ENCODE peak calls at places on chromosome 15, in four cellular contexts. One of them, this sample, is unnamed.
A peak's percentile ranks its signal among the peaks of the same experiment; 100 is the strongest.

GRCh38 chr15:85533949-85534543 is 153.6 kb downstream of the AKAP13 start:
- DNase-seq in GM12878: no peak
- DNase-seq in K562: no peak
- DNase-seq in H1: no peak
- DNase-seq in this sample: no peak

GRCh38 chr15:51094606-51095569 is at the start of gene TNFAIP8L3:
- DNase-seq in H1: peak; percentile 57
- DNase-seq in GM12878: no peak
- DNase-seq in K562: no peak
- DNase-seq in this sample: peak; percentile 7

GRCh38 chr15:62709261-62709660 is 333.3 kb upstream of the TPM1 start:
- DNase-seq in H1: no peak
- DNase-seq in K562: no peak
- DNase-seq in GM12878: no peak
- DNase-seq in this sample: no peak

GRCh38 chr15:52163321-52164190 is 27.6 kb downstream of the GNB5 start:
- DNase-seq in GM12878: no peak
- DNase-seq in K562: peak; percentile 52
- DNase-seq in H1: peak; percentile 79
- DNase-seq in this sample: no peak

GRCh38 chr15:48433226-48433886 is 102.1 kb downstream of the DUT start:
- DNase-seq in GM12878: peak; percentile 32
- DNase-seq in H1: no peak
- DNase-seq in K562: no peak
- DNase-seq in this sample: no peak

GRCh38 chr15:85910796-85911195 is 116.1 kb upstream of the KLHL25 start:
- DNase-seq in K562: no peak
- DNase-seq in H1: no peak
- DNase-seq in GM12878: no peak
- DNase-seq in this sample: no peak

GRCh38 chr15:49645937-49646336 is 25.1 kb downstream of the DTWD1 start:
- DNase-seq in H1: no peak
- DNase-seq in K562: peak; percentile 4
- DNase-seq in GM12878: no peak
- DNase-seq in this sample: peak; percentile 9

GRCh38 chr15:90818251-90819210 is 49.9 kb upstream of the FURIN start:
- DNase-seq in H1: peak; percentile 53
- DNase-seq in K562: peak; percentile 42
- DNase-seq in GM12878: no peak
- DNase-seq in this sample: peak; percentile 22

GRCh38 chr15:75594276-75594675 is 15.2 kb upstream of the PTPN9 start:
- DNase-seq in GM12878: no peak
- DNase-seq in H1: no peak
- DNase-seq in K562: no peak
- DNase-seq in this sample: no peak

DNA sequence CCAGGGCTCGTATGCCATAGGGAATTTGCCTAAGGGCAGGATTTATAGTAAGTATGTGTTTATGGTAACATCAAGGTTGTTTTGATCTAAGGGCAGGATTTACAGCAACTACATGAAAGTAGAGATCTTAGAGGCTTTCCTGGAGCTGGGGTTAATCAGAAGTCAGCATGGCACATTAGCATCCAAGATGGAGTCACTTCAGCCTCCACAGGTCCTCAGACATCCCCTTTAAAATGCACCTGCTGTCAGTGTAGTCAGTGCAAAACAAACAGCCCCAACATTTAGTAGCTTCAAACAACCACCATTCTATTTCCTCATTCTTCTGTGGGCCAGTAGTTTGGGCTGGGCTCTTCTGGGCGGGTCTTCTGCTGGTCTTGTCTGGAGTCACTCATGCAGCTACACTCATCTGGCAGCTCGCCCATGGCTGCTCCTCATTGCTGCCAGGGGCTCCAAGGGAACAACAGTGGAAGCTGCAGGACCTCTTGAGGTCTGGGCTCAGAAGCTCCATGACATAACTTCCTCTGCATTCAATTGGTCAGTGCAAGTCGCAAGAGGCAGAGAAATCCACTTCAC is 99.9 kb downstream of the TLE3 start:
- DNase-seq in H1: no peak
- DNase-seq in GM12878: no peak
- DNase-seq in K562: no peak
- DNase-seq in this sample: no peak
- TF ChIP-seq BRCA1 in H1: no peak
- TF ChIP-seq BRCA1 in GM12878: no peak
- TF ChIP-seq BRCA1 in K562: no peak
- TF ChIP-seq BRCA1 in this sample: no peak

GRCh38 chr15:56988219-56988618 is 69.8 kb downstream of the TCF12 start:
- DNase-seq in K562: no peak
- DNase-seq in GM12878: no peak
- DNase-seq in H1: no peak
- DNase-seq in this sample: no peak

GRCh38 chr15:56987286-56987685 is 68.8 kb downstream of the TCF12 start:
- DNase-seq in H1: no peak
- DNase-seq in K562: no peak
- DNase-seq in GM12878: no peak
- DNase-seq in this sample: no peak

GRCh38 chr15:56985871-56986270 is 67.4 kb downstream of the TCF12 start:
- DNase-seq in K562: no peak
- DNase-seq in H1: no peak
- DNase-seq in GM12878: no peak
- DNase-seq in this sample: no peak

GRCh38 chr15:56982987-56983386 is 64.5 kb downstream of the TCF12 start:
- DNase-seq in GM12878: no peak
- DNase-seq in K562: no peak
- DNase-seq in H1: no peak
- DNase-seq in this sample: no peak

GRCh38 chr15:56984681-56985515 is 66.5 kb downstream of the TCF12 start:
- DNase-seq in K562: no peak
- DNase-seq in GM12878: no peak
- DNase-seq in H1: no peak
- DNase-seq in this sample: no peak
- TF ChIP-seq BRCA1 in K562: no peak
- TF ChIP-seq BRCA1 in GM12878: no peak
- TF ChIP-seq BRCA1 in H1: no peak
- TF ChIP-seq BRCA1 in this sample: no peak

GRCh38 chr15:68045289-68046265 is 8.5 kb upstream of the PIAS1 start:
- DNase-seq in H1: no peak
- DNase-seq in K562: no peak
- DNase-seq in GM12878: no peak
- DNase-seq in this sample: peak; percentile 48

GRCh38 chr15:68051109-68051508 is 3.0 kb upstream of the PIAS1 start:
- DNase-seq in GM12878: no peak
- DNase-seq in H1: no peak
- DNase-seq in K562: peak; percentile 42
- DNase-seq in this sample: no peak

GRCh38 chr15:68052431-68052830 is 1.7 kb upstream of the PIAS1 start:
- DNase-seq in H1: no peak
- DNase-seq in GM12878: no peak
- DNase-seq in K562: no peak
- DNase-seq in this sample: no peak

GRCh38 chr15:68051907-68052306 is 2.2 kb upstream of the PIAS1 start:
- DNase-seq in K562: no peak
- DNase-seq in GM12878: no peak
- DNase-seq in H1: no peak
- DNase-seq in this sample: no peak

GRCh38 chr15:68047826-68048225 is 6.3 kb upstream of the PIAS1 start:
- DNase-seq in K562: no peak
- DNase-seq in H1: no peak
- DNase-seq in GM12878: no peak
- DNase-seq in this sample: no peak
- TF ChIP-seq BRCA1 in K562: no peak
- TF ChIP-seq BRCA1 in H1: no peak
- TF ChIP-seq BRCA1 in GM12878: no peak
- TF ChIP-seq BRCA1 in this sample: no peak

GRCh38 chr15:77544162-77544561 is 88.5 kb downstream of the LINGO1 start:
- DNase-seq in K562: no peak
- DNase-seq in GM12878: no peak
- DNase-seq in H1: no peak
- DNase-seq in this sample: no peak

GRCh38 chr15:77542491-77543001 is 90.2 kb downstream of the LINGO1 start:
- DNase-seq in H1: no peak
- DNase-seq in GM12878: no peak
- DNase-seq in K562: no peak
- DNase-seq in this sample: no peak

GRCh38 chr15:77543159-77543882 is 89.4 kb downstream of the LINGO1 start:
- DNase-seq in GM12878: peak; percentile 32
- DNase-seq in H1: peak; percentile 93
- DNase-seq in K562: peak; percentile 89
- DNase-seq in this sample: peak; percentile 73

GRCh38 chr15:77540346-77541060 is 92.2 kb downstream of the LINGO1 start:
- DNase-seq in GM12878: no peak
- DNase-seq in K562: no peak
- DNase-seq in H1: no peak
- DNase-seq in this sample: no peak

GRCh38 chr15:77541421-77542181 is 91.1 kb downstream of the LINGO1 start:
- DNase-seq in H1: no peak
- DNase-seq in K562: no peak
- DNase-seq in GM12878: no peak
- DNase-seq in this sample: no peak
- TF ChIP-seq BRCA1 in H1: no peak
- TF ChIP-seq BRCA1 in K562: no peak
- TF ChIP-seq BRCA1 in GM12878: no peak
- TF ChIP-seq BRCA1 in this sample: no peak

DNA sequence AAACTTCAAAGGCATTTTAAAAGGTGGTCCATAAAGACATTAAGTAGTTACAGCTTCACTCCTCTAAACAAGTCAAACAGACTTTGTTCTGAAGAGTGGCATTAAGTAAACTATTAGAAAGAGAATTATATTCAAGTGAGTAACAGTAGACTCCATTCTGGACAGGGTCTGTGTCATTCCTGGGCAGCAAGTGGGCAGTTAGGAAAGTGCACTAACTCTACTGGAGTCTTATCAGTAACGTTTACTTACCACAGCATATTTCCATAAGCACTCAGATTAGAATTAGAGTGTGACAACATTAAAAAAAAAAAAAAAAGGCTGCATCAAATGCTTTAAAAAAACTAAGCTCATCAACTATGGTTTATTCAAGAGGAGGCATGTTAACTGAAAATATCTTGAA is 10.6 kb downstream of the UBR1 start:
- DNase-seq in GM12878: no peak
- DNase-seq in H1: no peak
- DNase-seq in K562: peak; percentile 32
- DNase-seq in this sample: no peak
- TF ChIP-seq BRCA1 in GM12878: no peak
- TF ChIP-seq BRCA1 in H1: no peak
- TF ChIP-seq BRCA1 in K562: no peak
- TF ChIP-seq BRCA1 in this sample: no peak

GRCh38 chr15:82945326-82945725 is 7.2 kb downstream of the HOMER2 start:
- DNase-seq in GM12878: no peak
- DNase-seq in H1: no peak
- DNase-seq in K562: no peak
- DNase-seq in this sample: no peak

GRCh38 chr15:82944038-82944437 is 8.5 kb downstream of the HOMER2 start:
- DNase-seq in K562: no peak
- DNase-seq in GM12878: no peak
- DNase-seq in H1: no peak
- DNase-seq in this sample: no peak

GRCh38 chr15:82943176-82943575 is 9.3 kb downstream of the HOMER2 start:
- DNase-seq in H1: no peak
- DNase-seq in GM12878: no peak
- DNase-seq in K562: peak; percentile 16
- DNase-seq in this sample: no peak

GRCh38 chr15:82944840-82945239 is 7.7 kb downstream of the HOMER2 start:
- DNase-seq in H1: no peak
- DNase-seq in GM12878: no peak
- DNase-seq in K562: no peak
- DNase-seq in this sample: no peak

GRCh38 chr15:82942691-82943090 is 9.8 kb downstream of the HOMER2 start:
- DNase-seq in K562: no peak
- DNase-seq in H1: no peak
- DNase-seq in GM12878: no peak
- DNase-seq in this sample: peak; percentile 16
- TF ChIP-seq BRCA1 in K562: no peak
- TF ChIP-seq BRCA1 in H1: no peak
- TF ChIP-seq BRCA1 in GM12878: no peak
- TF ChIP-seq BRCA1 in this sample: no peak

DNA sequence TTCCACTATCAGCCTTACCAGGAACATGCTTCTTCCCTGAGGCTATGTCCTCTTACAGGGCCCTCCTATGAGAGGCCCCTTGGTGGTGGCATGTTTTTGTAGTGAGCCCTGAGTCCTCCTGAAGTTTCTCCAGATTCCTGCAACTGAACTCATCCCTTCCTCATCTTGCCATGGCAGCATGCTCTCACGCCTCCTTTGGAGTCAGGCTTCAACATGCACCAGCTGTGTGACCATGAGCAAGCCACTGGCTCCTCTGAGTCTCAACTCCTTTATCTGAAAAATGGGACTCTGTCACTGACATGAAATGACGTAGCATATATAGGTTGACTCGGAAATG is 216.3 kb upstream of the TLE3 start:
- DNase-seq in H1: no peak
- DNase-seq in K562: no peak
- DNase-seq in GM12878: no peak
- DNase-seq in this sample: no peak
- TF ChIP-seq BRCA1 in H1: no peak
- TF ChIP-seq BRCA1 in K562: no peak
- TF ChIP-seq BRCA1 in GM12878: no peak
- TF ChIP-seq BRCA1 in this sample: no peak

DNA sequence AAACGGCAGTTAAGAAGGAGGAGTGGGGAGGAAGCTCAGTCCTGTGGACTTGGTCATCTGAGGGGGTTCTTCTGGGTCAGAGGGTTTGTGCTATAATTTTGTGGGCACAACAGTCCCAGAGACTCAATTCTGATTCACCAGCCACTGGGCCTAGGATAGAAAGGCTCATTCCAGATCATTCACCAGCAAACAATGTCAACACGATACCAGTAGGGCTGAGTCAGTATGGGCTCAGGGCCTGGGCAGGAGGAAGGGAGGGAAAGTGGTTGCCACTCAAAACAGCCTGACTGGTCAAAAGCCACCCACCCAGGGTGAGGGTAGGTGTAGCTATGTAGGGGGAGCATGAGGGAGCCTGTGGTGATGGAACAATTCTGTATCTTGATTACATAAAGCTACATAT is 86.9 kb upstream of the MEX3B start:
- DNase-seq in K562: no peak
- DNase-seq in H1: no peak
- DNase-seq in GM12878: no peak
- DNase-seq in this sample: no peak
- TF ChIP-seq BRCA1 in K562: no peak
- TF ChIP-seq BRCA1 in H1: no peak
- TF ChIP-seq BRCA1 in GM12878: no peak
- TF ChIP-seq BRCA1 in this sample: no peak